ENCODE peak calls at places on chromosomes 5 and 9, in nine cellular contexts. R is stimulated activated CD4-positive, alpha-beta T cell treated with anti-CD3 and anti-CD28 coated beads, Interleukin-2, amount 100 ng/mL, for 4 hours; J is T-cell; H is fibroblast of pulmonary artery; K is left lung; Y is pons; C is H7; I is activated effector memory CD4-positive, alpha-beta T cell treated with anti-CD3 and anti-CD28 coated beads, Interleukin-2, amount 50 U/mL, for 16 hours; N is ecto neural progenitor cell. M is an unnamed sample.

GRCh38 chr9:89749500-89750116 is 144.8 kb downstream of the GADD45G start:
- DNase-seq in R (no peak), J (no peak), H (no peak), K (no peak), Y (no peak), C (no peak), I (no peak), N (no peak), M (no peak)

GRCh38 chr5:54390539-54391031 is 64.9 kb upstream of the HSPB3 start:
- DNase-seq in R (no peak), J (no peak), H (no peak), K (no peak), Y (no peak), C (no peak), I (no peak), N (no peak), M (no peak)

GRCh38 chr5:172777381-172778222 is 6.6 kb upstream of the DUSP1 start:
- DNase-seq in R (peak; percentile 63), J (peak; percentile 82), H (peak; percentile 82), K (peak; percentile 93), Y (peak; percentile 53), C (no peak), I (peak; percentile 93), N (no peak), M (peak; percentile 92)

GRCh38 chr9:36956908-36957307 is 77.2 kb downstream of the PAX5 start:
- DNase-seq in R (no peak), J (no peak), H (no peak), K (no peak), Y (no peak), C (peak; percentile 77), I (peak; percentile 5), N (peak; percentile 21), M (no peak)

GRCh38 chr5:34511915-34512314 is 144.2 kb upstream of the RAI14 start:
- DNase-seq in R (no peak), J (no peak), H (peak; percentile 54), K (no peak), Y (no peak), C (peak; percentile 31), I (no peak), N (no peak), M (no peak)

GRCh38 chr5:24364711-24365110 is 280.1 kb downstream of the CDH10 start:
- DNase-seq in R (no peak), J (no peak), H (no peak), K (no peak), Y (no peak), C (no peak), I (no peak), N (no peak), M (no peak)

GRCh38 chr5:132831095-132831860 is 831 bp upstream of the SHROOM1 start:
- DNase-seq in R (no peak), J (no peak), H (no peak), K (no peak), Y (no peak), C (peak; percentile 41), I (no peak), N (no peak), M (no peak)

GRCh38 chr5:171484460-171484899 is 65.0 kb downstream of the FGF18 start:
- DNase-seq in R (peak; percentile 14), J (peak; percentile 40), H (peak; percentile 29), K (no peak), Y (no peak), C (peak; percentile 91), I (peak; percentile 82), N (no peak), M (no peak)

GRCh38 chr5:10705736-10706135 is 55.3 kb downstream of the DAP start:
- DNase-seq in R (no peak), J (no peak), H (no peak), K (no peak), Y (no peak), C (no peak), I (no peak), N (no peak), M (no peak)

M was measured in osteocyte.